ENCODE peak calls at places on chromosomes 4 and X, in five cellular contexts. K is stimulated activated CD8-positive, alpha-beta memory T cell treated with anti-CD3 and anti-CD28 coated beads, Interleukin-15, amount 100 ng/mL, for 4 hours; S is lower lobe of right lung; I is ecto neural progenitor cell; Q is GM03348. D is an unnamed sample.

GRCh38 chr4:85556293-85556692 is 81.3 kb downstream of the ARHGAP24 start:
- DNase-seq in I (no peak), K (no peak), S (no peak), Q (no peak), D (no peak)

GRCh38 chr4:140213116-140213515 is 59.1 kb upstream of the MAML3 start:
- DNase-seq in I (no peak), K (no peak), Q (no peak), S (no peak), D (no peak)

GRCh38 chr4:47203593-47203992 is 172.2 kb downstream of the GABRB1 start:
- DNase-seq in K (no peak), Q (no peak), S (no peak), I (no peak), D (no peak)

GRCh38 chr4:101961144-101961543 is 170.6 kb downstream of the BANK1 start:
- DNase-seq in S (peak; percentile 36), Q (peak; percentile 12), I (no peak), K (no peak), D (no peak)

GRCh38 chrX:136812286-136812685 is 31.6 kb upstream of the ARHGEF6 start:
- DNase-seq in S (no peak), I (no peak), K (no peak), Q (peak; percentile 8), D (no peak)

GRCh38 chr4:168604496-168605373 is 107.9 kb downstream of the PALLD start:
- DNase-seq in K (no peak), S (no peak), Q (peak; percentile 74), I (no peak), D (no peak)

GRCh38 chrX:125646195-125646594 is 326.5 kb downstream of the TEX13C start:
- DNase-seq in K (no peak), I (no peak), S (no peak), Q (no peak), D (no peak)

GRCh38 chrX:38117485-38117884 is 103.2 kb downstream of the SRPX start:
- DNase-seq in K (no peak), S (no peak), I (no peak), Q (no peak), D (no peak)

GRCh38 chrX:14802943-14803710 is 69.7 kb downstream of the FANCB start:
- DNase-seq in S (no peak), I (no peak), K (no peak), Q (peak; percentile 24), D (no peak)

GRCh38 chr4:16079046-16079445 is 4.8 kb downstream of the PROM1 start:
- DNase-seq in S (no peak), I (no peak), Q (no peak), K (no peak), D (no peak)

GRCh38 chrX:57902633-57903032 is 7.6 kb downstream of the ZXDA start:
- DNase-seq in Q (no peak), S (no peak), K (no peak), I (no peak), D (no peak)

GRCh38 chr4:105113800-105114199 is 32.9 kb upstream of the TET2 start:
- DNase-seq in I (no peak), Q (no peak), K (no peak), S (no peak), D (no peak)

GRCh38 chr4:122739174-122739573 is 6.7 kb downstream of the BBS12 start:
- DNase-seq in S (no peak), K (no peak), Q (peak; percentile 67), I (no peak), D (no peak)

GRCh38 chr4:94406668-94407437 is 44.9 kb upstream of the PDLIM5 start:
- DNase-seq in Q (peak; percentile 64), S (peak; percentile 57), K (peak; percentile 23), I (no peak), D (no peak)

GRCh38 chr4:1711055-1711905 is 839 bp downstream of the SLBP start:
- DNase-seq in I (peak; percentile 69), Q (peak; percentile 71), K (no peak), S (peak; percentile 70), D (no peak)

GRCh38 chrX:26387906-26388305 is 171.9 kb downstream of the MAGEB5 start:
- DNase-seq in Q (no peak), I (no peak), K (no peak), S (no peak), D (no peak)

GRCh38 chr4:18241744-18242143 is 220.2 kb upstream of the LCORL start:
- DNase-seq in K (no peak), Q (no peak), I (no peak), S (no peak), D (no peak)